ENCODE peak calls at places on chromosomes 5 and 9, in six cellular contexts. E, C, X, L, J and P are unnamed samples.

GRCh38 chr5:116654890-116655289 is 80.3 kb upstream of the SEMA6A start:
- DNase-seq in L (no peak), J (no peak), C (no peak), E (no peak), X (no peak), P (no peak)

GRCh38 chr5:171667341-171668096 is 118.1 kb upstream of the SMIM23 start:
- DNase-seq in C (no peak), J (peak), X (peak), L (no peak), E (peak), P (no peak)

GRCh38 chr5:5644249-5644648 is 221.8 kb downstream of the ICE1 start:
- DNase-seq in J (no peak), X (no peak), C (no peak), L (no peak), E (no peak), P (no peak)

GRCh38 chr9:129720865-129721545 is 31.8 kb downstream of the PTGES start:
- DNase-seq in L (no peak), X (no peak), J (no peak), E (no peak), C (peak), P (no peak)

GRCh38 chr9:124066783-124067563 is 55.4 kb downstream of the LHX2 start:
- DNase-seq in E (no peak), L (no peak), J (no peak), C (peak), X (peak), P (no peak)

GRCh38 chr5:64505769-64506566 is at the start of gene RGS7BP:
- DNase-seq in C (peak), L (peak), X (peak), J (peak), E (no peak), P (no peak)

GRCh38 chr5:137735531-137736284 is at the start of gene KLHL3:
- DNase-seq in X (peak), J (peak), E (no peak), C (peak), L (no peak), P (peak)

GRCh38 chr5:170986598-170986997 is 124.8 kb downstream of the RANBP17 start:
- DNase-seq in X (peak), L (no peak), E (no peak), J (no peak), C (peak), P (no peak)

GRCh38 chr9:81492710-81493447 is 196.5 kb downstream of the TLE1 start:
- DNase-seq in J (no peak), L (no peak), X (peak), E (no peak), C (peak), P (no peak)

GRCh38 chr5:72109051-72109411 is 1.8 kb downstream of the MAP1B start:
- DNase-seq in C (no peak), E (no peak), X (no peak), L (no peak), J (no peak), P (no peak)
- H3K4me3 ChIP-seq in C (peak), E (peak), X (peak), L (peak), J (peak), P (no peak)

GRCh38 chr9:133144142-133144886 is 19.4 kb downstream of the GBGT1 start:
- DNase-seq in L (peak), J (peak), C (peak), E (peak), X (peak), P (peak)
- H3K4me3 ChIP-seq in L (peak), J (peak), C (peak), E (peak), X (peak), P (no peak)

GRCh38 chr9:75855509-75855908 is 35.0 kb upstream of the PCSK5 start:
- DNase-seq in J (no peak), C (peak), E (no peak), X (peak), L (no peak), P (no peak)
- H3K4me3 ChIP-seq in J (no peak), C (no peak), E (no peak), X (no peak), L (no peak), P (no peak)

GRCh38 chr5:96958977-96959376 is 23.1 kb downstream of the LNPEP start:
- DNase-seq in E (no peak), X (no peak), J (no peak), C (no peak), L (no peak), P (no peak)
- H3K4me3 ChIP-seq in E (no peak), X (no peak), J (no peak), C (no peak), L (no peak), P (no peak)

DNA sequence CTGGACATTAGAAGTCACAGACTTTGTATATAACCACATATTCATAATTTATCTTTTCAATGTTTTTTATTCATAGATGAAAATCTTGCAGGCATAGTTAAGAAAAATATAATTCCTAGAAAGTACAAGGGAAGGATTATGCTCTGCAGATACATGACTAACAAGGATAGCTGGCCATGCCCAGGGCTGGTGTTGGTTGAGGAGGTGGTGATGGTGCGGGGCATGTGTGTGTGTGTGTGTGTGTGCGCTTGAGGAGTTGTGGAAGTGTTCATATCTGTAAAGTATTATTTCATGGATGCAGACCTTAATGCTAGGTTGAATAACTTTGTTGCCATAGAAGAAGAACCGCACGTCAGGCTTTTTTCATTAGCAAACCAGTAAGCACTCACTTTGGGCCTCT is 1.3 kb downstream of the S1PR3 start:
- DNase-seq in X (no peak), L (no peak), C (no peak), J (no peak), E (no peak), P (no peak)
- H3K4me3 ChIP-seq in X (peak), L (peak), C (peak), J (peak), E (peak), P (no peak)